ENCODE peak calls at places on chromosomes 6 and 20, in four cellular contexts. S, D, P and O are unnamed samples.

GRCh38 chr6:3456395-3456767 is 469 bp downstream of the SLC22A23 start:
- DNase-seq in S (no peak), P (no peak), D (no peak), O (no peak)

GRCh38 chr6:122491915-122492537 is 20.4 kb upstream of the SERINC1 start:
- DNase-seq in P (peak), S (peak), D (no peak), O (no peak)

GRCh38 chr6:7542065-7542877 is 800 bp downstream of the DSP start:
- DNase-seq in P (peak), S (peak), D (peak), O (no peak)

GRCh38 chr6:1016329-1017302 is 295.3 kb upstream of the FOXQ1 start:
- DNase-seq in P (no peak), D (no peak), S (no peak), O (no peak)

GRCh38 chr6:134590449-134590848 is 272.5 kb upstream of the SGK1 start:
- DNase-seq in P (no peak), D (no peak), S (no peak), O (no peak)

GRCh38 chr6:50791900-50792508 is 26.7 kb upstream of the TFAP2B start:
- DNase-seq in P (no peak), D (peak), S (no peak), O (no peak)

GRCh38 chr6:101163611-101164010 is 229.9 kb upstream of the GRIK2 start:
- DNase-seq in D (no peak), P (no peak), S (no peak), O (no peak)

GRCh38 chr6:70763754-70764153 is 96.1 kb downstream of the SMAP1 start:
- DNase-seq in S (no peak), P (no peak), D (no peak), O (no peak)

GRCh38 chr6:123380257-123380656 is 256.5 kb downstream of the TRDN start:
- DNase-seq in D (peak), P (no peak), S (no peak), O (no peak)

GRCh38 chr20:57622579-57623381 is 2.6 kb upstream of the ZBP1 start:
- DNase-seq in S (peak), P (no peak), D (peak), O (no peak)

GRCh38 chr20:35355372-35355771 is 56.4 kb downstream of the UQCC1 start:
- DNase-seq in D (no peak), P (no peak), S (no peak), O (no peak)

GRCh38 chr6:13487122-13488014 is at the start of gene GFOD1:
- DNase-seq in D (peak), S (peak), P (peak), O (no peak)

GRCh38 chr6:168920289-168920688 is 333.4 kb downstream of the THBS2 start:
- DNase-seq in D (no peak), S (no peak), P (no peak), O (no peak)

GRCh38 chr6:71206086-71206485 is 82.5 kb upstream of the OGFRL1 start:
- DNase-seq in D (no peak), S (no peak), P (no peak), O (no peak)

GRCh38 chr6:169168302-169168630 is 85.4 kb downstream of the THBS2 start:
- DNase-seq in D (no peak), P (no peak), S (no peak), O (no peak)

GRCh38 chr6:154070041-154070440 is 31.0 kb downstream of the OPRM1 start:
- DNase-seq in S (no peak), D (no peak), P (no peak), O (no peak)

GRCh38 chr6:25138024-25138696 is 141.0 kb upstream of the CARMIL1 start:
- DNase-seq in P (peak), S (peak), D (no peak), O (no peak)

GRCh38 chr6:33085627-33086026 is 9.8 kb downstream of the HLA-DPB1 start:
- DNase-seq in P (no peak), D (no peak), S (no peak), O (no peak)

GRCh38 chr6:134233180-134233579 is 84.7 kb downstream of the SGK1 start:
- DNase-seq in P (no peak), D (no peak), S (no peak), O (no peak)

DNA sequence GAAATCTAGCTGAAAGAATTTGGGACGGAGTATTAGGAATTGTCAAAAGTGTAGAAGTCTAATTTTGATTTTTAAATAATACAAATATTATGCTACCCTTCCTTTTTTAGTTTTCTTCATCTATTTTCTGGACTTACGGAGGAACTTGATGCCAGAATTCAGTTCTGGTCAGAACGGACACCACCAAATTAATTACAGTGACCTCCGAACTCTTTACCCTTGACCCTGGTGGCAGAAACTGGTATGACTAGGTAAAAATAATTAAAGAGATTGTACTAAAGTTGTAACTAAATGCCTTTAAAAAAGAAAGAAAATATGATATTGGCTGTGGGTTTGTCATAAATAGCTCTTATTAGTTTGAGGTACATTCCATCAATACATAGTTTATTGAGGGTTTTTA is 751.1 kb upstream of the MAP3K7 start:
- DNase-seq in S (no peak), D (no peak), P (no peak), O (no peak)
- TF ChIP-seq CTCF in S (no peak), D (peak), P (no peak), O (peak)

GRCh38 chr6:127854009-127854408 is 46.8 kb downstream of the THEMIS start:
- DNase-seq in D (no peak), P (no peak), S (no peak), O (no peak)

GRCh38 chr6:127857051-127857637 is 43.7 kb downstream of the THEMIS start:
- DNase-seq in S (no peak), P (no peak), D (no peak), O (no peak)

GRCh38 chr6:127858992-127859391 is 41.9 kb downstream of the THEMIS start:
- DNase-seq in D (no peak), S (no peak), P (no peak), O (no peak)

GRCh38 chr6:127859956-127860355 is 40.9 kb downstream of the THEMIS start:
- DNase-seq in P (no peak), D (no peak), S (no peak), O (no peak)

GRCh38 chr6:127855542-127856159 is 45.2 kb downstream of the THEMIS start:
- DNase-seq in D (peak), S (no peak), P (no peak), O (no peak)
- TF ChIP-seq CTCF in D (peak), S (peak), P (peak), O (peak)

DNA sequence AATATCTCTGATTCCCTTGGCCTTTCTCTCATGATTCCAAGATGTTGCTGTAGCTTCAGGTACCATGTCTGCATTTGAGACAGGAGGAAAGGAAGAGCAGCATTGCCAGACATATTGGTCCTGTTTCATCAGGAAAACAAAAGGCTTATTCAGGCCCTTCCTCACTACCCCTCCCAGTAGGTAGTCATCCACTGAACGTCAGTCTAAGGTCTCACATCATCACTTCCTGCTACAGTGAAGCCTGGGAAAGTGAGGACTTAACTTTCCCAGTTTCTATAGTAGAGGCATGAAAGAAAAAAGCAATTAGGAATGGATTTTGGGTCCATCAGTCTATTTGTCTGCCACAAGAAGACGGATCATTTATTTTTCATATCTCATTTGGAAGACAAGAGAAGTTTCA is 85.7 kb upstream of the SOX4 start:
- DNase-seq in S (no peak), P (no peak), D (no peak), O (no peak)
- TF ChIP-seq CTCF in S (no peak), P (no peak), D (no peak), O (no peak)

GRCh38 chr20:42678895-42679294 is 510.8 kb downstream of the PTPRT start:
- DNase-seq in S (no peak), D (no peak), P (no peak), O (no peak)
- TF ChIP-seq CTCF in S (peak), D (no peak), P (no peak), O (no peak)

GRCh38 chr6:166785131-166785530 is 158.1 kb upstream of the RPS6KA2 start:
- DNase-seq in S (no peak), D (no peak), P (no peak), O (no peak)

GRCh38 chr6:166782541-166782940 is 155.5 kb upstream of the RPS6KA2 start:
- DNase-seq in D (no peak), P (no peak), S (no peak), O (no peak)

GRCh38 chr6:166781331-166781730 is 154.3 kb upstream of the RPS6KA2 start:
- DNase-seq in P (no peak), D (no peak), S (no peak), O (no peak)

GRCh38 chr6:166784691-166785090 is 157.6 kb upstream of the RPS6KA2 start:
- DNase-seq in S (no peak), D (no peak), P (no peak), O (no peak)

DNA sequence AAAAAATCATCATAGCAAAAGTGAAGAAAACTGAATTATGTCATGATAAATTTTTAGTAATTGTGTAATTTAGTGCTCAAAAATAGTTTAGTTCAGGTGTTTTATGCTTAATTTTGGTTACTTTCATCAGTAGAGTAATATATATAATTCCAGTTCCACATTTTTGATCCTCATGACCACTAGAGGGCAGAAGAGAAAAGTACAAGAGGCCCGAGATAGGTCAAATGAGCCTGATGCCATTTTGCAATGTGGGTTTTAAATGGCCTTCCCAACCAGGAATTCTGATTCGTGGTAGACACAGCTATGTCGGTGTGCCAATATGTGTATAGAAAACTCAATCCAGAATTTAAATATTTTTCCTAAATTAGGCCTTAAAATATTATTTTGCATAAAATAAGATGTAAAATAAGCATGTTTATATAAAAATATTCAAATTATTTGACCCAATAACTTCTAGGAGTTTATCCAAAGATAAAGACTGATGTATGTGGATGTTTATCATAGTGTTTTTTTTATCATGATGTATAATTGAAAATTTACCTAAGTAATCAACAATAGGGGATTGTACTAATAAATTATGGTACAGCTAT is 159.7 kb upstream of the RPS6KA2 start:
- DNase-seq in P (no peak), S (no peak), D (peak), O (no peak)
- TF ChIP-seq CTCF in P (peak), S (peak), D (peak), O (peak)

GRCh38 chr20:9215539-9215938 is 146.7 kb downstream of the PLCB4 start:
- DNase-seq in D (no peak), S (no peak), P (no peak), O (no peak)
- TF ChIP-seq CTCF in D (peak), S (peak), P (peak), O (peak)